ENCODE peak calls at places on chromosomes 5 and 9, in five cellular contexts. S, L, J, X and O are unnamed samples.

GRCh38 chr5:850511-851006 is at the start of gene ZDHHC11:
- DNase-seq in S (peak), L (peak), J (peak), X (no peak), O (peak)

GRCh38 chr5:980001-980588 is 28.5 kb upstream of the NKD2 start:
- DNase-seq in S (peak), L (no peak), J (no peak), X (no peak), O (no peak)

GRCh38 chr5:136113606-136114005 is 19.0 kb upstream of the SMAD5 start:
- DNase-seq in S (no peak), L (no peak), J (no peak), X (no peak), O (no peak)

GRCh38 chr5:75412111-75412990 is 75.3 kb downstream of the HMGCR start:
- DNase-seq in S (no peak), L (no peak), J (no peak), X (no peak), O (peak)

GRCh38 chr5:167244583-167244982 is 1046.9 kb upstream of the WWC1 start:
- DNase-seq in S (peak), L (no peak), J (no peak), X (no peak), O (peak)

GRCh38 chr5:106680330-106680729 is 990.4 kb downstream of the EFNA5 start:
- DNase-seq in S (no peak), L (no peak), J (no peak), X (no peak), O (no peak)

GRCh38 chr5:61991426-61991825 is 314.6 kb upstream of the KIF2A start:
- DNase-seq in S (no peak), L (no peak), J (no peak), X (no peak), O (no peak)

GRCh38 chr5:31611002-31611401 is 27.9 kb upstream of the PDZD2 start:
- DNase-seq in S (no peak), L (no peak), J (no peak), X (no peak), O (no peak)

GRCh38 chr9:109817846-109818472 is 38.0 kb downstream of the PALM2AKAP2 start:
- DNase-seq in S (peak), L (peak), J (no peak), X (no peak), O (peak)

GRCh38 chr9:14437336-14438231 is 123.6 kb upstream of the NFIB start:
- DNase-seq in S (peak), L (peak), J (no peak), X (no peak), O (no peak)
- H3K27ac ChIP-seq in S (peak), L (no peak), J (peak), X (no peak), O (no peak)

GRCh38 chr5:88829053-88829452 is 53.9 kb downstream of the MEF2C start:
- DNase-seq in S (no peak), L (no peak), J (no peak), X (no peak), O (peak)

GRCh38 chr5:88830567-88830966 is 52.4 kb downstream of the MEF2C start:
- DNase-seq in S (no peak), L (no peak), J (no peak), X (no peak), O (no peak)

GRCh38 chr5:88827997-88828396 is 55.0 kb downstream of the MEF2C start:
- DNase-seq in S (no peak), L (no peak), J (no peak), X (no peak), O (no peak)

GRCh38 chr5:88831856-88832255 is 51.1 kb downstream of the MEF2C start:
- DNase-seq in S (no peak), L (no peak), J (no peak), X (no peak), O (no peak)

DNA sequence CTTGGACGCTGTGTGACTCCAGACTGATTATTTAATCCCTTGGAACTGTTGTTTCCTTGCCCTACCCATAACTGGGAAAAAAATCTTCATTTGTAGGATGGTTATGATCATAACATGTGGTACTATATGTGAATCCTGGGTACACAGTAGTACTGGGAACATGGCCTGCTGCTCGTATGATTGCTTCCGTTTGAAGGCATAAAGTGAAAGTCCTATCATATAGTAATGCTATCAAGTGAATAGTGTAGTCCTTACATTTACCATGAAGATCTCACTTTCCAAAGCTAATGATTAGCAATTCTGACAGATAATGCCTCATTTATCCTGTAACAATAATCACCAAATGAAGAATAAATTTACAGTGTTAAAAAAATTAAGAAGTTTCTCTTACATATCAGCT is 53.2 kb downstream of the MEF2C start:
- DNase-seq in S (no peak), L (no peak), J (no peak), X (no peak), O (no peak)
- H3K27ac ChIP-seq in S (no peak), L (peak), J (peak), X (peak), O (no peak)

DNA sequence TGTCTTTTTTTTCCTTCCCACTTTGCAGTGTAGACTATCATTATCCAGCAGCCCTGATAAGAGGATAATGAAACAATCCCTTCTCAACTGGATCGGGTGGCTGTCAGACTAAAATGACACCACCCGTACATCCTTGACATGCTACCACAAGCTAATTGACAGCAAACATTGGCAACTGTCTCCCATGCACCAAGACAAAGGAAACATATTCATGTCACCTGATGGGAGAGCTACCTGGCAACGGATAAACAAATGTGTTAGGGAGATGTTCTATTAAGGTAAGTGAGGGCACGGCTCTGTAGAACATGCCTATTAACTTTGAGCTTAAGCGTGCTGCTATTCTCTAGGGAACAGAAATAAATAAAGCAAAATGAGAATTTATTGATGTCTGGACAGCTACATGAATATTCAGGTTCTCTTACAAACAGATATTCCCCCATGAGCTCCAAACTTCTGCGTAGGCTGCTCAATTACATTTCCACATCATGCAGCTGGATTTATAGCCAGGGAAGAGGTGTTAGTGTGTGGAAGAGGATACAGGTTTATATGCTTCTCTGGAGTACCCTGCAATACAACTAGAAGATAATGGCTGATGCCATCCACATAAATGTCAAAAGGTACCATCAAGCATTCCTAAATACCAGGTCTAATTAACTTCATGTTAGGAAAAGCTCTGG is 361.5 kb upstream of the RFX3 start:
- DNase-seq in S (no peak), L (no peak), J (no peak), X (no peak), O (no peak)
- H3K27ac ChIP-seq in S (no peak), L (no peak), J (no peak), X (no peak), O (no peak)

GRCh38 chr5:95697781-95698681 is 15.2 kb upstream of the SPATA9 start:
- DNase-seq in S (peak), L (no peak), J (no peak), X (no peak), O (no peak)
- H3K27ac ChIP-seq in S (no peak), L (no peak), J (no peak), X (no peak), O (no peak)

DNA sequence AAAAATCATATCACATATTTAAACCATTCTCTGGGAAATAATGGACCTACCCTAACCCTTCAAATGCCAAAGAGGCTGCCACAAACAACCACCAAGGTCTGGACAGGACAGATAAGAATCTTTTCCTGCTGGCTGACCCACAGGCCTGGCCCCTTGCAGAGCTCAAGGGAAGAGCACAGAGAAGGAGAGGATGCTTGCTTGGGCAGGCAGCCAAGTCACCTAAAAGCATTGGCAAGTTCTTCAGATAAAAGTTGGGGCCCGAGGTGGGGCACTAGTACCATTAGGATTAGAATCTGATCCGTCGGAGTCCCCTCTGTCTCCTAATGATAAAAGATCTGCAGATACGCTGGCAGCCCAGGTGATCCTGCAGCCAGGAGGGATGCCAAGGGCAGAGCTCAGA is 176.6 kb downstream of the GABBR2 start:
- DNase-seq in S (no peak), L (no peak), J (no peak), X (no peak), O (no peak)
- H3K27ac ChIP-seq in S (no peak), L (no peak), J (no peak), X (no peak), O (no peak)

GRCh38 chr9:86517475-86517874 is 163.3 kb upstream of the TUT7 start:
- DNase-seq in S (no peak), L (no peak), J (no peak), X (no peak), O (no peak)
- H3K27ac ChIP-seq in S (no peak), L (no peak), J (no peak), X (no peak), O (no peak)